ENCODE peak calls at places on chromosome 21, in seven cellular contexts. H is AG09319; F is T-cell; V is stomach; O is activated naive CD4-positive, alpha-beta T cell treated with anti-CD3 and anti-CD28 coated beads, Interleukin-2, amount 10 ng/mL, durations not matched to agents 7 days and 5 days; X is activated T-cell treated with anti-CD3 and anti-CD28 coated beads for 24 hours; P is AML-193. J is an unnamed sample.

GRCh38 chr21:42010507-42011493 is 640 bp upstream of the ZBTB21 start:
- DNase-seq in H (no peak), F (peak), V (no peak), O (peak), X (peak), P (peak), J (peak)

GRCh38 chr21:38853421-38853919 is 47.7 kb downstream of the ETS2 start:
- DNase-seq in H (no peak), F (no peak), V (peak), O (no peak), X (no peak), P (no peak), J (peak)

GRCh38 chr21:45556645-45557601 is 14.7 kb upstream of the SLC19A1 start:
- DNase-seq in H (no peak), F (no peak), V (no peak), O (no peak), X (no peak), P (no peak), J (no peak)

GRCh38 chr21:44005071-44005470 is 7.0 kb upstream of the TRAPPC10 start:
- DNase-seq in H (no peak), F (no peak), V (no peak), O (no peak), X (no peak), P (no peak), J (no peak)

GRCh38 chr21:45405819-45406762 is 1.1 kb downstream of the COL18A1 start:
- DNase-seq in H (no peak), F (no peak), V (no peak), O (peak), X (no peak), P (no peak), J (no peak)

GRCh38 chr21:42013338-42013737 is 3.2 kb upstream of the ZBTB21 start:
- DNase-seq in H (no peak), F (no peak), V (no peak), O (no peak), X (no peak), P (no peak), J (no peak)

GRCh38 chr21:21179619-21180336 is 181.6 kb downstream of the NCAM2 start:
- DNase-seq in H (no peak), F (no peak), V (no peak), O (no peak), X (no peak), P (no peak), J (no peak)

GRCh38 chr21:43187715-43188114 is 18.9 kb downstream of the CRYAA start:
- DNase-seq in H (no peak), F (no peak), V (no peak), O (no peak), X (no peak), P (no peak), J (no peak)

GRCh38 chr21:16407403-16408279 is 677.9 kb downstream of the USP25 start:
- DNase-seq in H (no peak), F (no peak), V (no peak), O (no peak), X (no peak), P (no peak), J (no peak)

J was measured in NCI-H2029.